ENCODE peak calls at places on chromosome 16, in six cellular contexts. R is cerebellar cortex, G is upper lobe of right lung, H is anterior cingulate cortex, F is epithelial cell of esophagus, Z is NCI-H1436. Q is an unnamed sample.

GRCh38 chr16:74991593-74992403 is 6.9 kb upstream of the WDR59 start:
- DNase-seq in R (no peak), G (no peak), H (no peak), F (no peak), Z (no peak), Q (no peak)

GRCh38 chr16:28090646-28091377 is 27.3 kb upstream of the GSG1L start:
- DNase-seq in R (no peak), G (no peak), H (no peak), F (peak), Z (no peak), Q (no peak)

GRCh38 chr16:4938683-4939030 is 1.7 kb upstream of the PPL start:
- DNase-seq in R (no peak), G (no peak), H (no peak), F (no peak), Z (no peak), Q (no peak)

GRCh38 chr16:51248217-51248616 is 97.1 kb upstream of the SALL1 start:
- DNase-seq in R (no peak), G (no peak), H (no peak), F (no peak), Z (no peak), Q (no peak)

GRCh38 chr16:75789237-75789636 is 62.9 kb upstream of the CPHXL start:
- DNase-seq in R (peak), G (no peak), H (no peak), F (peak), Z (peak), Q (no peak)

GRCh38 chr16:814974-815373 is 14.4 kb upstream of the GNG13 start:
- DNase-seq in R (no peak), G (no peak), H (no peak), F (no peak), Z (no peak), Q (no peak)

GRCh38 chr16:11136600-11136999 is 119.4 kb downstream of the SOCS1 start:
- DNase-seq in R (no peak), G (no peak), H (no peak), F (peak), Z (peak), Q (no peak)

GRCh38 chr16:85969159-85969558 is 70.2 kb downstream of the IRF8 start:
- DNase-seq in R (no peak), G (no peak), H (no peak), F (no peak), Z (no peak), Q (no peak)

GRCh38 chr16:50497592-50497991 is 50.6 kb upstream of the NKD1 start:
- DNase-seq in R (no peak), G (no peak), H (no peak), F (peak), Z (no peak), Q (no peak)

GRCh38 chr16:23504453-23505179 is 5.7 kb downstream of the GGA2 start:
- DNase-seq in R (peak), G (peak), H (no peak), F (peak), Z (no peak), Q (peak)

GRCh38 chr16:11742041-11742535 is 569 bp downstream of the TXNDC11 start:
- DNase-seq in R (no peak), G (peak), H (no peak), F (peak), Z (peak), Q (peak)

GRCh38 chr16:9677301-9677653 is 505.0 kb downstream of the GRIN2A start:
- DNase-seq in R (no peak), G (no peak), H (no peak), F (no peak), Z (no peak), Q (no peak)